ENCODE peak calls at places on chromosome 12, in ten cellular contexts. E is effector memory CD8-positive, alpha-beta T cell; I is hepatocyte; O is ELR; T is NCI-H1105; L is activated CD4-positive, alpha-beta T cell treated with anti-CD3 and anti-CD28 coated beads, Interleukin-2, amount 50 U/mL, for 1 hour; G is activated CD4-positive, alpha-beta memory T cell treated with anti-CD3 and anti-CD28 coated beads for 36 hours; S is NCI-H2081; C is stimulated activated CD4-positive, alpha-beta T cell treated with anti-CD3 and anti-CD28 coated beads, Interleukin-1b, Interleukin-23, amount 100 ng/mL, for 1 hour; Y is AG10803. Q is an unnamed sample.

GRCh38 chr12:113220593-113221180 is 577 bp upstream of the TPCN1 start:
- DNase-seq in Y (no peak), E (no peak), I (no peak), S (no peak), O (peak; percentile 45), C (no peak), T (no peak), L (no peak), G (no peak), Q (peak; percentile 40)

GRCh38 chr12:90167501-90167900 is 458.9 kb upstream of the ATP2B1 start:
- DNase-seq in G (no peak), S (no peak), E (no peak), O (no peak), I (no peak), C (no peak), L (no peak), T (no peak), Y (no peak), Q (no peak)

GRCh38 chr12:132904718-132905328 is 17.4 kb upstream of the CHFR start:
- DNase-seq in O (peak; percentile 13), T (no peak), S (no peak), I (peak; percentile 48), Y (peak; percentile 11), G (peak; percentile 93), L (peak; percentile 90), E (peak; percentile 81), C (peak; percentile 82), Q (peak; percentile 50)

GRCh38 chr12:19415563-19415962 is 23.7 kb upstream of the AEBP2 start:
- DNase-seq in S (no peak), L (no peak), G (no peak), E (no peak), T (no peak), Y (no peak), O (no peak), I (no peak), C (no peak), Q (no peak)

GRCh38 chr12:131330106-131330820 is 376.6 kb downstream of the ADGRD1 start:
- DNase-seq in G (no peak), Y (no peak), L (no peak), C (no peak), S (no peak), O (no peak), I (no peak), T (no peak), E (no peak), Q (no peak)

GRCh38 chr12:123483602-123484273 is 25.8 kb downstream of the SNRNP35 start:
- DNase-seq in S (no peak), E (no peak), O (no peak), C (no peak), Y (no peak), L (no peak), G (peak; percentile 16), I (no peak), T (no peak), Q (no peak)

GRCh38 chr12:30437044-30437443 is 258.6 kb downstream of the IPO8 start:
- DNase-seq in I (no peak), L (no peak), S (no peak), Y (no peak), O (no peak), T (no peak), G (no peak), E (no peak), C (no peak), Q (no peak)

GRCh38 chr12:63052696-63053095 is 98.3 kb downstream of the AVPR1A start:
- DNase-seq in S (no peak), Y (no peak), L (no peak), O (no peak), I (no peak), G (no peak), C (no peak), T (no peak), E (no peak), Q (no peak)

GRCh38 chr12:132776816-132777568 is 15.4 kb upstream of the ANKLE2 start:
- DNase-seq in Y (no peak), L (no peak), G (no peak), S (no peak), C (no peak), O (no peak), E (no peak), T (no peak), I (no peak), Q (no peak)

GRCh38 chr12:126425264-126425663 is 1360.0 kb downstream of the AACS start:
- DNase-seq in T (no peak), L (no peak), C (no peak), S (no peak), G (no peak), E (no peak), I (no peak), Y (no peak), O (no peak), Q (no peak)

Q was measured in A673.